ENCODE peak calls at places on chromosomes 2 and 18, in eight cellular contexts. T, N, I, C, J, W, P and O are unnamed samples.
A peak's percentile ranks its signal among the peaks of the same experiment; 100 is the strongest.

GRCh38 chr2:113157897-113158753 is 15.6 kb upstream of the PSD4 start:
- DNase-seq in C (no peak), N (no peak), P (no peak), I (no peak), T (peak; percentile 5), J (no peak), W (peak; percentile 28), O (no peak)

GRCh38 chr2:24050041-24050655 is 607 bp downstream of the FKBP1B start:
- DNase-seq in N (no peak), P (peak; percentile 47), J (peak; percentile 6), C (no peak), T (peak; percentile 33), I (no peak), W (no peak), O (no peak)

GRCh38 chr18:27057459-27058302 is 127.4 kb downstream of the CHST9 start:
- DNase-seq in T (peak; percentile 99), I (no peak), J (no peak), N (no peak), C (peak; percentile 92), W (no peak), P (no peak), O (no peak)

GRCh38 chr2:185179783-185180182 is 558.8 kb upstream of the FSIP2 start:
- DNase-seq in T (peak; percentile 66), J (no peak), I (no peak), C (no peak), W (no peak), P (no peak), N (no peak), O (no peak)

GRCh38 chr2:234422242-234422641 is 74.6 kb downstream of the ARL4C start:
- DNase-seq in W (peak; percentile 87), T (peak; percentile 42), P (no peak), I (no peak), J (no peak), C (no peak), N (no peak), O (no peak)

GRCh38 chr2:200467806-200468686 is 41.8 kb downstream of the KCTD18 start:
- DNase-seq in T (no peak), C (no peak), N (no peak), P (peak; percentile 47), I (no peak), W (no peak), J (no peak), O (no peak)

GRCh38 chr18:641224-641623 is 16.2 kb upstream of the TYMS start:
- DNase-seq in T (no peak), C (no peak), I (no peak), J (no peak), N (no peak), W (no peak), P (no peak), O (no peak)

GRCh38 chr2:163157891-163158511 is 319.4 kb upstream of the KCNH7 start:
- DNase-seq in P (no peak), J (no peak), N (no peak), I (no peak), W (no peak), T (peak; percentile 4), C (no peak), O (no peak)

GRCh38 chr2:28252308-28252707 is 140.3 kb upstream of the FOSL2 start:
- DNase-seq in P (no peak), T (no peak), W (no peak), C (no peak), I (no peak), N (no peak), J (peak; percentile 26), O (no peak)

GRCh38 chr2:173854840-173855239 is 110.3 kb downstream of the SP3 start:
- DNase-seq in P (no peak), N (no peak), W (no peak), I (no peak), J (no peak), C (no peak), T (peak; percentile 54), O (no peak)

GRCh38 chr2:45114221-45114955 is 105.1 kb upstream of the SIX2 start:
- DNase-seq in T (no peak), P (no peak), W (no peak), I (no peak), J (no peak), N (no peak), C (no peak), O (no peak)

GRCh38 chr18:74861154-74861553 is 263.5 kb downstream of the ZNF407 start:
- DNase-seq in I (no peak), P (no peak), W (no peak), T (no peak), J (no peak), N (no peak), C (no peak), O (no peak)

GRCh38 chr2:68943581-68944568 is 8.8 kb downstream of the GKN2 start:
- DNase-seq in W (peak; percentile 57), N (no peak), J (peak; percentile 22), P (peak; percentile 58), C (peak; percentile 77), T (peak; percentile 60), I (no peak), O (peak; percentile 45)

GRCh38 chr2:196926562-196927317 is at the start of gene PGAP1:
- DNase-seq in C (peak; percentile 92), I (peak; percentile 65), N (peak; percentile 55), T (peak; percentile 99), P (peak; percentile 92), W (peak; percentile 93), J (peak; percentile 85), O (peak; percentile 69)

GRCh38 chr2:78992451-78992806 is 33.1 kb upstream of the REG3G start:
- DNase-seq in W (no peak), N (no peak), T (peak; percentile 39), C (peak; percentile 0), I (no peak), P (no peak), J (no peak), O (no peak)

GRCh38 chr2:45714679-45715078 is 63.2 kb downstream of the PRKCE start:
- DNase-seq in I (no peak), T (no peak), W (no peak), N (no peak), J (no peak), P (no peak), C (no peak), O (no peak)

GRCh38 chr2:96092580-96092877 is 23.8 kb downstream of the ADRA2B start:
- DNase-seq in N (no peak), W (no peak), I (no peak), J (no peak), T (peak; percentile 70), P (no peak), C (no peak), O (peak; percentile 5)

GRCh38 chr2:207037813-207038212 is 98.5 kb downstream of the CPO start:
- DNase-seq in I (no peak), C (no peak), J (no peak), N (no peak), P (no peak), T (no peak), W (no peak), O (no peak)

GRCh38 chr18:62959481-62959880 is 244.1 kb downstream of the PHLPP1 start:
- DNase-seq in N (no peak), W (no peak), C (no peak), T (no peak), I (no peak), P (no peak), J (no peak), O (no peak)

GRCh38 chr2:19358242-19359020 is at the start of gene OSR1:
- DNase-seq in N (no peak), P (peak; percentile 58), I (no peak), W (peak; percentile 67), T (peak; percentile 10), C (peak; percentile 19), J (no peak), O (no peak)

GRCh38 chr2:106882658-106883057 is 3.3 kb downstream of the ST6GAL2 start:
- DNase-seq in P (no peak), N (no peak), T (peak; percentile 2), W (no peak), J (no peak), I (no peak), C (no peak), O (no peak)

GRCh38 chr2:157076526-157077161 is 180.9 kb upstream of the GALNT5 start:
- DNase-seq in N (no peak), C (no peak), I (no peak), J (no peak), T (no peak), W (no peak), P (no peak), O (no peak)

GRCh38 chr18:70464343-70465114 is 175.7 kb downstream of the SOCS6 start:
- DNase-seq in T (peak; percentile 98), P (peak; percentile 48), C (peak; percentile 93), N (no peak), W (peak; percentile 21), I (no peak), J (peak; percentile 26), O (no peak)

GRCh38 chr2:236525416-236525997 is 44.1 kb upstream of the ACKR3 start:
- DNase-seq in I (no peak), P (no peak), J (no peak), W (no peak), C (no peak), T (no peak), N (no peak), O (no peak)

GRCh38 chr2:64145119-64145518 is 899 bp upstream of the PELI1 start:
- DNase-seq in T (no peak), C (no peak), N (no peak), P (no peak), I (no peak), J (no peak), W (no peak), O (no peak)

GRCh38 chr2:65545818-65546217 is 113.4 kb upstream of the SPRED2 start:
- DNase-seq in J (no peak), T (no peak), N (no peak), W (peak; percentile 77), P (no peak), C (no peak), I (no peak), O (no peak)

GRCh38 chr2:234422895-234423505 is 73.9 kb downstream of the ARL4C start:
- DNase-seq in T (peak; percentile 60), I (peak; percentile 29), P (peak; percentile 57), W (no peak), C (no peak), N (no peak), J (peak; percentile 37), O (peak; percentile 78)